ENCODE peak calls at places on chromosomes 12 and 14, in ten cellular contexts. E is IMR-90, T is tibial nerve, Y is ovary, S is HCT116, K is Peyer's patch, C is transverse colon, U is adrenal gland, X is esophagus squamous epithelium, G is uterus. J is an unnamed sample.

GRCh38 chr14:94122438-94122837 is 7.0 kb downstream of the IFI27L2 start:
- DNase-seq in E (no peak), T (no peak), Y (no peak), S (no peak), K (no peak), C (no peak), U (peak), X (no peak), G (no peak), J (no peak)

GRCh38 chr12:42638697-42639096 is 49.2 kb upstream of the PRICKLE1 start:
- DNase-seq in E (no peak), T (no peak), Y (no peak), S (no peak), K (no peak), C (no peak), U (no peak), X (no peak), G (no peak), J (no peak)

GRCh38 chr12:7374423-7375144 is 69.4 kb downstream of the CD163L1 start:
- DNase-seq in E (peak), T (peak), Y (no peak), S (peak), K (no peak), C (peak), U (no peak), X (no peak), G (no peak), J (peak)

GRCh38 chr14:69708586-69709169 is 58.3 kb upstream of the SRSF5 start:
- DNase-seq in E (no peak), T (no peak), Y (no peak), S (no peak), K (no peak), C (peak), U (no peak), X (no peak), G (no peak), J (no peak)

GRCh38 chr14:80202888-80203562 is 8.3 kb downstream of the DIO2 start:
- DNase-seq in E (no peak), T (no peak), Y (no peak), S (no peak), K (no peak), C (peak), U (no peak), X (no peak), G (no peak), J (no peak)

GRCh38 chr12:52183544-52183910 is 8.3 kb downstream of the KRT80 start:
- DNase-seq in E (peak), T (no peak), Y (no peak), S (no peak), K (no peak), C (no peak), U (no peak), X (no peak), G (no peak), J (no peak)

GRCh38 chr14:49364752-49365117 is 221.4 kb downstream of the RPS29 start:
- DNase-seq in E (no peak), T (no peak), Y (no peak), S (no peak), K (no peak), C (no peak), U (no peak), X (no peak), G (no peak), J (no peak)

GRCh38 chr12:52234226-52234810 is 1.3 kb downstream of the KRT7 start:
- DNase-seq in E (no peak), T (no peak), Y (no peak), S (no peak), K (no peak), C (no peak), U (no peak), X (no peak), G (no peak), J (no peak)

GRCh38 chr12:65368071-65368470 is 89.6 kb downstream of the MSRB3 start:
- DNase-seq in E (no peak), T (no peak), Y (no peak), S (no peak), K (no peak), C (no peak), U (no peak), X (no peak), G (no peak), J (no peak)

GRCh38 chr12:47904647-47905312 is at the start of gene VDR:
- DNase-seq in E (peak), T (peak), Y (peak), S (peak), K (peak), C (peak), U (peak), X (no peak), G (peak), J (peak)

GRCh38 chr12:127422935-127423585 is 843.9 kb upstream of the TMEM132C start:
- DNase-seq in E (no peak), T (no peak), Y (no peak), S (no peak), K (no peak), C (no peak), U (no peak), X (no peak), G (no peak), J (no peak)

GRCh38 chr12:113663396-113663795 is 191.7 kb upstream of the LHX5 start:
- DNase-seq in E (no peak), T (no peak), Y (no peak), S (no peak), K (no peak), C (no peak), U (no peak), X (no peak), G (no peak), J (no peak)

GRCh38 chr14:58697266-58697926 is 59.6 kb downstream of the DACT1 start:
- DNase-seq in E (no peak), T (no peak), Y (no peak), S (no peak), K (no peak), C (no peak), U (no peak), X (no peak), G (no peak), J (no peak)

GRCh38 chr12:18983854-18984253 is 145.7 kb upstream of the PLEKHA5 start:
- DNase-seq in E (no peak), T (no peak), Y (no peak), S (no peak), K (no peak), C (no peak), U (no peak), X (no peak), G (no peak), J (no peak)

GRCh38 chr12:59708484-59708883 is 112.7 kb downstream of the SLC16A7 start:
- DNase-seq in E (peak), T (no peak), Y (no peak), S (no peak), K (no peak), C (no peak), U (no peak), X (no peak), G (no peak), J (no peak)

GRCh38 chr12:20367731-20368652 is at the start of gene PDE3A:
- DNase-seq in E (peak), T (peak), Y (peak), S (peak), K (no peak), C (peak), U (peak), X (no peak), G (peak), J (peak)

GRCh38 chr12:123071401-123072304 is 79.2 kb downstream of the PITPNM2 start:
- DNase-seq in E (no peak), T (peak), Y (peak), S (no peak), K (no peak), C (no peak), U (no peak), X (no peak), G (peak), J (no peak)

GRCh38 chr12:21801522-21802288 is 27.2 kb upstream of the KCNJ8 start:
- DNase-seq in E (no peak), T (no peak), Y (no peak), S (no peak), K (no peak), C (no peak), U (no peak), X (no peak), G (no peak), J (no peak)

GRCh38 chr14:51319181-51319597 is 79.1 kb downstream of the TMX1 start:
- DNase-seq in E (no peak), T (no peak), Y (no peak), S (no peak), K (no peak), C (no peak), U (no peak), X (no peak), G (no peak), J (no peak)

GRCh38 chr12:113860950-113861349 is 105.2 kb downstream of the RBM19 start:
- DNase-seq in E (peak), T (no peak), Y (no peak), S (no peak), K (no peak), C (no peak), U (no peak), X (no peak), G (no peak), J (peak)

GRCh38 chr14:103562135-103562384 is 397 bp downstream of the BAG5 start:
- DNase-seq in E (no peak), T (no peak), Y (no peak), S (no peak), K (no peak), C (peak), U (no peak), X (no peak), G (no peak), J (no peak)

GRCh38 chr12:54562720-54563356 is 13.4 kb downstream of the PDE1B start:
- DNase-seq in E (no peak), T (no peak), Y (no peak), S (no peak), K (no peak), C (no peak), U (no peak), X (no peak), G (no peak), J (no peak)

GRCh38 chr14:97046991-97047390 is 249.8 kb downstream of the VRK1 start:
- DNase-seq in E (no peak), T (no peak), Y (no peak), S (no peak), K (no peak), C (no peak), U (no peak), X (no peak), G (no peak), J (no peak)

GRCh38 chr14:34181308-34181707 is 230.4 kb upstream of the EGLN3 start:
- DNase-seq in E (no peak), T (peak), Y (no peak), S (no peak), K (no peak), C (no peak), U (no peak), X (no peak), G (no peak), J (no peak)

GRCh38 chr14:94021416-94022157 is 4.6 kb upstream of the OTUB2 start:
- DNase-seq in E (no peak), T (no peak), Y (no peak), S (no peak), K (no peak), C (peak), U (no peak), X (no peak), G (no peak), J (no peak)

GRCh38 chr12:124993568-124994434 is at the start of gene BRI3BP:
- DNase-seq in E (peak), T (peak), Y (no peak), S (no peak), K (peak), C (peak), U (peak), X (no peak), G (peak), J (peak)

GRCh38 chr14:101587403-101587998 is 26.2 kb downstream of the DIO3 start:
- DNase-seq in E (no peak), T (no peak), Y (no peak), S (no peak), K (no peak), C (no peak), U (no peak), X (no peak), G (no peak), J (no peak)

GRCh38 chr12:91370086-91370868 is 187.7 kb upstream of the DCN start:
- DNase-seq in E (no peak), T (no peak), Y (no peak), S (no peak), K (no peak), C (no peak), U (no peak), X (no peak), G (no peak), J (no peak)

GRCh38 chr14:91755560-91755959 is 23.7 kb upstream of the CATSPERB start:
- DNase-seq in E (peak), T (no peak), Y (no peak), S (peak), K (no peak), C (no peak), U (no peak), X (no peak), G (no peak), J (no peak)

GRCh38 chr14:101250336-101250947 is 310.9 kb upstream of the DIO3 start:
- DNase-seq in E (no peak), T (no peak), Y (no peak), S (no peak), K (no peak), C (no peak), U (no peak), X (no peak), G (no peak), J (no peak)

DNA sequence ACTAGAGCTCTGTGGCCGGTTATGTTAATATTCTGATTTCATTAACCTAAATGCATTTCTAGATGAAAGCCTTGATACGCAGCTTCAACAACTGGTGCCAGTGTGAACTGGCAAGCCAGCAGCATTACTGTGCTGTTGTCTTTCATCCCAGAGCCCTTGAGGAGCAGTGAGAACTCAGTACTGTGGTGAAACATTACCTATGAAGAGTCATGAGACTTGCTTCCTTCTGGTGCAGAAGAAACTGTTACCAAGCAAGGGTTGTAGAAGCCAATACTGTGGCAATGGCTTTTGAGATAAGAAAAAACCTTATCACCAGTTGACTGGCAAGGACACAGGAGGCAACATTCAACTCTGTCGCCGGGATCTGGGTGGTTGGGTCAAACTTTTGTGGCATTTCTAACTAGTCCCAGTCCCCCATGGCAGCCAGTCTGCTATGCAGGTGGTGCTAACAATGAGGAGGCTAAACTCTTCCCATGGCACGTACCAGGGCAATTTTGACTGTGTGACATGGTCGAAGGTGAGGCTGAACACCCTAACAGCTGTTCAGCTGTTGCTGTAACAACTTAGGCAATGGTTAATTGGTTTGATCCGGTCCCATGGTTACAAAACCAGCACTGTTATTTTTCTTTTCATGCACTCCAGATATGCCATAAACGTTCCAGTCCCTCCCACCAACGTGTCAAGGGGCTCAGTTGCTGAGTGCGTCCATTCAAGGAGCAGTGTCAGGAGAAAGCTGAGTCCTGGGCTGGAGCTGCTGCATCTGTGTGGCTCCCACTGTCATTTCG is 12.6 kb upstream of the LGALS3 start:
- DNase-seq in E (no peak), T (no peak), Y (no peak), S (no peak), K (no peak), C (peak), U (no peak), X (no peak), G (no peak), J (no peak)
- TF ChIP-seq POLR2A in E (no peak), T (no peak), Y (no peak), S (no peak), K (peak), C (peak), U (no peak), X (no peak), G (no peak), J (no peak)

DNA sequence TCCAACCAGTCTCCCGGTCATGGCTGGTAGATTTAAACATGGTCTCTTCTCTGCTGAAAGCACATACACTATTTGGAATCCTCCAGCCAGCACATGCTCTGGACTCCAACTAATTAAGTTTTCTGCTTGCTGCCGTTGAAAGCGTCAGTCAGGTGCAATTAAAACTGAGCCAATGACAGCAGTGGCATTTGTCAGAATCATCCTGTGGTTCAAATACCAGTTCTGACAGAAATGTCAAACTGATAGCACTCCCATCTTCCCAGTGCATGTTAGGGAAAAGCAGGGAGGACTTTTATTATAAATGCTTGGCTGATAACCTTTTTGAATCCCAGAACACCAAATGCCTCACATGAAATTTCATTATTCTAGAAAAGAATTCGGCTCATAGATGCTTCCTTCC is 401.8 kb downstream of the PDZRN4 start:
- DNase-seq in E (no peak), T (no peak), Y (no peak), S (no peak), K (no peak), C (no peak), U (no peak), X (no peak), G (no peak), J (no peak)
- TF ChIP-seq POLR2A in E (no peak), T (no peak), Y (no peak), S (no peak), K (no peak), C (no peak), U (no peak), X (no peak), G (no peak), J (no peak)

GRCh38 chr12:110371408-110372055 is 32.0 kb downstream of the ANAPC7 start:
- DNase-seq in E (no peak), T (no peak), Y (no peak), S (no peak), K (peak), C (no peak), U (no peak), X (no peak), G (peak), J (no peak)
- TF ChIP-seq POLR2A in E (no peak), T (no peak), Y (no peak), S (no peak), K (no peak), C (no peak), U (no peak), X (no peak), G (no peak), J (no peak)

DNA sequence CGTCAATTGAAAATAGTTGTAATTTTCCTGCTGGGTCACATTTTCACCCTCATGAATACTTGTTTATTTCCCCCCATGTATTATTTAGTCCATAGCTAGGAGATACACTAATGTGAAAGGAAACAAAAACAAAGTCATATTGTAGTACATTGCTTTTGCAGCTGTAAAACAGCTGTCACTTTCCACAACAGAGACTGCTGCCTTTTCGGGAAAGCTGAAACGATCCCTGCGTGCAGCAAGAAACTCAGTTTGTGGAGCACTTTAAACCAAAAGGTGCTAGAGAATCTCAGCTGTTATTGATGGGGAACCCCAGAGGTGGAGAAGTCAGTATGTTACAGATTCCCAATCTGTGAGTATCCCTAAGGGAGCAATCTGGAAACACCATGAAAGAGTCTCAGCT is 4.2 kb downstream of the RACGAP1 start:
- DNase-seq in E (no peak), T (no peak), Y (no peak), S (no peak), K (no peak), C (no peak), U (no peak), X (no peak), G (no peak), J (no peak)
- TF ChIP-seq POLR2A in E (no peak), T (no peak), Y (no peak), S (no peak), K (no peak), C (no peak), U (no peak), X (no peak), G (no peak), J (no peak)